ENCODE peak calls at places on chromosomes 5 and 9, in nine cellular contexts. Z is transverse colon; U is lung; O is fibroblast of pulmonary artery; J is AG10803; Y is fibroblast of lung; M is uterus; I is CD8-positive, alpha-beta T cell; T is GM12878. E is an unnamed sample.

GRCh38 chr9:81389569-81389993 is 299.8 kb downstream of the TLE1 start:
- DNase-seq in Z (peak; percentile 11), U (no peak), O (peak; percentile 98), J (peak; percentile 98), Y (peak; percentile 100), M (peak; percentile 52), I (no peak), T (no peak), E (no peak)

GRCh38 chr5:129244478-129244877 is 149.9 kb downstream of the ISOC1 start:
- DNase-seq in Z (no peak), U (no peak), O (peak; percentile 79), J (no peak), Y (peak; percentile 20), M (no peak), I (no peak), T (no peak), E (no peak)

GRCh38 chr9:75226403-75227139 is 138.3 kb downstream of the OSTF1 start:
- DNase-seq in Z (no peak), U (no peak), O (no peak), J (no peak), Y (no peak), M (no peak), I (no peak), T (no peak), E (no peak)

GRCh38 chr5:134085411-134085810 is 29.1 kb upstream of the TCF7 start:
- DNase-seq in Z (no peak), U (no peak), O (no peak), J (no peak), Y (no peak), M (no peak), I (no peak), T (no peak), E (no peak)

GRCh38 chr5:139912804-139913203 is 117.2 kb downstream of the PSD2 start:
- DNase-seq in Z (no peak), U (peak; percentile 23), O (no peak), J (no peak), Y (no peak), M (no peak), I (no peak), T (no peak), E (no peak)

GRCh38 chr5:168648576-168648975 is 69.4 kb upstream of the PANK3 start:
- DNase-seq in Z (no peak), U (no peak), O (no peak), J (no peak), Y (no peak), M (no peak), I (no peak), T (no peak), E (no peak)

GRCh38 chr9:116081437-116082110 is 72.0 kb upstream of the PAPPA start:
- DNase-seq in Z (no peak), U (no peak), O (peak; percentile 48), J (peak; percentile 77), Y (no peak), M (no peak), I (no peak), T (no peak), E (no peak)

GRCh38 chr5:127981498-127981897 is 102.1 kb upstream of the SLC12A2 start:
- DNase-seq in Z (no peak), U (no peak), O (no peak), J (no peak), Y (no peak), M (no peak), I (no peak), T (no peak), E (no peak)

GRCh38 chr5:6456766-6457370 is 8.2 kb downstream of the UBE2QL1 start:
- DNase-seq in Z (no peak), U (no peak), O (no peak), J (no peak), Y (no peak), M (no peak), I (no peak), T (no peak), E (no peak)

GRCh38 chr5:168987540-168988300 is 313.2 kb downstream of the SLIT3 start:
- DNase-seq in Z (peak; percentile 75), U (peak; percentile 70), O (peak; percentile 77), J (peak; percentile 55), Y (peak; percentile 47), M (peak; percentile 74), I (no peak), T (no peak), E (no peak)

GRCh38 chr5:111830333-111830732 is 73.3 kb upstream of the NREP start:
- DNase-seq in Z (no peak), U (no peak), O (peak; percentile 55), J (peak; percentile 36), Y (peak; percentile 87), M (no peak), I (no peak), T (no peak), E (no peak)

GRCh38 chr9:133119039-133119438 is 2.0 kb downstream of the RALGDS start:
- DNase-seq in Z (no peak), U (no peak), O (no peak), J (no peak), Y (no peak), M (peak; percentile 47), I (no peak), T (no peak), E (peak; percentile 64)

GRCh38 chr5:52859619-52860018 is 71.9 kb downstream of the ITGA1 start:
- DNase-seq in Z (no peak), U (no peak), O (peak; percentile 87), J (peak; percentile 81), Y (peak; percentile 97), M (no peak), I (no peak), T (no peak), E (no peak)

GRCh38 chr9:97511762-97512429 is 10.4 kb downstream of the TMOD1 start:
- DNase-seq in Z (no peak), U (no peak), O (no peak), J (no peak), Y (no peak), M (no peak), I (no peak), T (no peak), E (no peak)

GRCh38 chr9:120299785-120300184 is 280.2 kb downstream of the CDK5RAP2 start:
- DNase-seq in Z (no peak), U (peak; percentile 13), O (no peak), J (no peak), Y (no peak), M (no peak), I (no peak), T (no peak), E (no peak)

GRCh38 chr5:124040799-124041198 is 528.8 kb downstream of the CSNK1G3 start:
- DNase-seq in Z (no peak), U (no peak), O (peak; percentile 64), J (peak; percentile 12), Y (peak; percentile 93), M (no peak), I (no peak), T (no peak), E (no peak)

GRCh38 chr5:143118222-143118621 is 285.3 kb downstream of the NR3C1 start:
- DNase-seq in Z (no peak), U (no peak), O (no peak), J (no peak), Y (no peak), M (no peak), I (no peak), T (no peak), E (no peak)

GRCh38 chr5:9626955-9627354 is 3.2 kb downstream of the TAS2R1 start:
- DNase-seq in Z (no peak), U (no peak), O (no peak), J (no peak), Y (no peak), M (no peak), I (no peak), T (no peak), E (no peak)

GRCh38 chr9:94974154-94974860 is 247.8 kb downstream of the AOPEP start:
- DNase-seq in Z (no peak), U (no peak), O (no peak), J (peak; percentile 45), Y (no peak), M (no peak), I (no peak), T (no peak), E (no peak)
- H3K4me3 ChIP-seq in Z (no peak overlapping the region), U (no peak overlapping the region), O (no peak overlapping the region), J (no peak overlapping the region), Y (no peak overlapping the region), M (no peak overlapping the region), I (no peak overlapping the region), T (no peak overlapping the region), E (no peak overlapping the region)

GRCh38 chr9:20681467-20681866 is 2.6 kb upstream of the FOCAD start:
- DNase-seq in Z (no peak), U (no peak), O (no peak), J (no peak), Y (no peak), M (no peak), I (no peak), T (no peak), E (no peak)

GRCh38 chr9:20683351-20684034 is 566 bp upstream of the FOCAD start:
- DNase-seq in Z (peak; percentile 57), U (peak; percentile 53), O (peak; percentile 89), J (peak; percentile 78), Y (peak; percentile 73), M (peak; percentile 86), I (no peak), T (no peak), E (peak; percentile 53)

GRCh38 chr9:20684865-20685696 is 1.0 kb downstream of the FOCAD start:
- DNase-seq in Z (no peak), U (no peak), O (peak; percentile 87), J (peak; percentile 74), Y (peak; percentile 73), M (no peak), I (no peak), T (no peak), E (no peak)

GRCh38 chr9:20685769-20686168 is 1.7 kb downstream of the FOCAD start:
- DNase-seq in Z (no peak), U (no peak), O (no peak), J (no peak), Y (no peak), M (no peak), I (no peak), T (no peak), E (no peak)

GRCh38 chr9:20684035-20684864 is at the start of gene FOCAD:
- DNase-seq in Z (peak; percentile 97), U (peak; percentile 95), O (peak; percentile 93), J (peak; percentile 92), Y (peak; percentile 95), M (peak; percentile 93), I (peak; percentile 88), T (peak; percentile 72), E (peak; percentile 96)
- TF ChIP-seq CTCF in Z (peak; percentile 22), U (no peak), O (no peak), J (no peak), Y (no peak), M (peak; percentile 11), I (no peak), T (no peak), E (no peak)

DNA sequence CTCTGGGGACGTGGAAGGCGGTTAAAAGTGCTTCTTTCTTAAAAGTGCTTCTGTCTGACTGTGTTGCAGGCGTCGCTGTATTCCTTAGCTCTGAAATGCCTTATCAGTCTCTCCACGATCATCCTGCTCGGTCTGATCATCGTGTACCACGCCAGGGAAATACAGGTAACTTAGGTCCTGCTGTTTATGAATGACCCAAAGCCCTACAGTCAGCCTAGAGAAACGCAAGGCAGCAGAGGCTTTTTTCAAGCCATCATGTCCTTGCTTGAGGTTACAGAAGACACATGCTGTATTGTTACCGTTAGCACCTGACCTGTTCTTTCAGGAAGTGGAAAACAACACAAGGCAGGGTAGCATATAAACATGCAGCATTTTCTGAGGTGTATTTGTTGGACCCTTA is 2.0 kb downstream of the KCNN2 start:
- DNase-seq in Z (no peak), U (no peak), O (no peak), J (no peak), Y (no peak), M (no peak), I (no peak), T (no peak), E (no peak)
- H3K4me3 ChIP-seq in Z (peak overlapping the region; percentile 55), U (peak overlapping the region; percentile 48), O (no peak overlapping the region), J (no peak overlapping the region), Y (peak overlapping the region; percentile 58), M (no peak overlapping the region), I (no peak overlapping the region), T (no peak overlapping the region), E (no peak overlapping the region)

GRCh38 chr9:122445155-122445749 is 32.5 kb downstream of the OR1J1 start:
- DNase-seq in Z (no peak), U (no peak), O (peak; percentile 89), J (peak; percentile 90), Y (peak; percentile 91), M (no peak), I (no peak), T (no peak), E (no peak)
- TF ChIP-seq CTCF in Z (no peak), U (no peak), O (no peak), J (peak; percentile 15), Y (peak; percentile 12), M (no peak), I (no peak), T (no peak), E (no peak)